ENCODE peak calls at places on chromosomes 11 and 22, in four cellular contexts. L, U, W and S are unnamed samples. For H3K4me1, the result is how much of the 10 kb centered on the place peaks cover.

GRCh38 chr11:116275634-116276033 is 497.2 kb downstream of the BUD13 start:
- DNase-seq in U (no peak), L (no peak), W (peak), S (no peak)

GRCh38 chr11:72026029-72026428 is 27.3 kb downstream of the IL18BP start:
- DNase-seq in L (no peak), W (no peak), U (no peak), S (no peak)

GRCh38 chr11:57752954-57753353 is 1.3 kb upstream of the BTBD18 start:
- DNase-seq in U (no peak), L (no peak), W (no peak), S (no peak)

GRCh38 chr11:57480409-57481137 is 20.2 kb downstream of the RTN4RL2 start:
- DNase-seq in U (no peak), W (peak), L (peak), S (peak)

GRCh38 chr22:19448739-19449421 is 1.4 kb upstream of the C22orf39 start:
- DNase-seq in L (no peak), W (no peak), U (no peak), S (no peak)

GRCh38 chr22:50303848-50304527 is 3.5 kb downstream of the PLXNB2 start:
- DNase-seq in W (no peak), L (peak), U (no peak), S (no peak)

GRCh38 chr11:7871056-7871455 is 60.0 kb downstream of the OR10A6 start:
- DNase-seq in W (no peak), U (no peak), L (no peak), S (no peak)

GRCh38 chr11:46119352-46120216 is 1.7 kb downstream of the PHF21A start:
- DNase-seq in L (peak), U (no peak), W (no peak), S (peak)

GRCh38 chr11:73402834-73403185 is 26.6 kb downstream of the RELT start:
- DNase-seq in W (no peak), L (no peak), U (no peak), S (no peak)

GRCh38 chr11:120225372-120225909 is 14.5 kb upstream of the POU2F3 start:
- DNase-seq in W (no peak), L (no peak), U (no peak), S (no peak)

GRCh38 chr11:67268036-67268683 is 1.9 kb downstream of the GRK2 start:
- DNase-seq in W (no peak), U (no peak), L (no peak), S (no peak)

GRCh38 chr11:112784323-112785073 is 176.7 kb upstream of the NCAM1 start:
- DNase-seq in L (peak), W (no peak), U (no peak), S (no peak)

GRCh38 chr11:76682681-76683080 is 12.1 kb upstream of the LRRC32 start:
- DNase-seq in U (no peak), L (no peak), W (no peak), S (no peak)

GRCh38 chr22:44519895-44520294 is 21.9 kb upstream of the RTL6 start:
- DNase-seq in W (no peak), U (no peak), L (peak), S (no peak)

GRCh38 chr22:23207786-23208325 is 27.5 kb downstream of the BCR start:
- DNase-seq in U (no peak), W (no peak), L (no peak), S (no peak)

GRCh38 chr11:92745186-92745585 is 224.3 kb upstream of the MTNR1B start:
- DNase-seq in W (no peak), U (no peak), L (no peak), S (no peak)

GRCh38 chr11:130698174-130698573 is 218.1 kb downstream of the SNX19 start:
- DNase-seq in L (no peak), W (no peak), U (no peak), S (no peak)

GRCh38 chr11:44005076-44005800 is 42.5 kb upstream of the ACCSL start:
- DNase-seq in L (peak), U (no peak), W (no peak), S (no peak)

GRCh38 chr11:96187779-96188624 is 155.0 kb downstream of the MAML2 start:
- DNase-seq in L (no peak), U (no peak), W (no peak), S (no peak)

GRCh38 chr22:49088801-49089791 is 738.6 kb downstream of the BRD1 start:
- DNase-seq in L (no peak), U (no peak), W (no peak), S (no peak)

GRCh38 chr11:110988731-110989130 is 256.8 kb upstream of the POU2AF2 start:
- DNase-seq in L (no peak), U (no peak), W (no peak), S (no peak)

GRCh38 chr11:76787271-76787670 is 4.1 kb downstream of the TSKU start:
- DNase-seq in L (no peak), U (no peak), W (no peak), S (no peak)

GRCh38 chr11:113623114-113623513 is 83.0 kb downstream of the TMPRSS5 start:
- DNase-seq in W (no peak), L (no peak), U (no peak), S (no peak)

GRCh38 chr22:17235149-17235655 is 16.0 kb upstream of the ADA2 start:
- DNase-seq in U (no peak), L (no peak), W (no peak), S (no peak)

DNA sequence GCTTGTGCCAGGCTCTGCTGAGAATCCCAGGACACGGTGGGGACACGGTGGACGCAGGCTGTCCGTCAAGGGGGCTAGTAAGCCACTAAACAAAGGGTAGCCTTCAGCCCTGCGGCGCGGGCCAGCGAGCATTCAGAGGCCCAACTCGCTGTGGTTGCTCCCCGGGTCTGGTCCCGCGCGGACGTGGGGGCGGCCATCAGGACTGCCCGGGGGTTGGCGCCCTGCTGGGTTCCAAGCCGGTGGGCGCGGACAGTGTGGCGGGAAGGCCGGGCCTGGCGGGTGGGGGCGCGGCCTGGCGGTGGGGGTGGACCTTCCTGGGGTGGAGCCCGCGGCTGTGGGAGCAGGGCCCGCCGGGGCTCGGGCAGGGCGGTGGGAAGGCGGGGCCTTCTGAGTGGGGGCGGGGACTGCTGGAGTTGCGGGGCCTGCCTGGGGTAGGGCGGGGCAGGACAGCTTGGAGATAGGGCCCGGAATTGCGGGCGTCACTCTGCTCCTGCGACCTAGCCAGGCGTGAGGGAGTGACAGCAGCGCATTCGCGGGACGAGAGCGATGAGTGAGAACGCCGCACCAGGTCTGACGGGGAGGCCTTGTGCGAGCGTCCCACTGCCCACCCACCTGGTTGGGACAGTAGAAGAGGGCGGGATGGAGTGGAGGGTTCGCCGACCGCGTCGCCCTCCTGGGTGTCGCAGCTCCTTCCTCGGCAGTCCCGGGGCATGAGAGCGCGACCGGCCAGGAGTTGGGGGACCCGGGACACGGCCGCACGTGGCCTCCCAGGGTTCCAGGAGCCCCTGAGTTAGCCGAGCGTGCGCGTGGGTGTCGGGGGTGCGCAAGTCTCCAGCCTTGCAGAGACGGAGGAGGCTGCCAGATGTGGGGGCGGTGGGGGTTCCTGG is at the start of gene SERHL2:
- DNase-seq in W (peak), U (peak), L (peak), S (peak)
- TF ChIP-seq POLR2A in W (peak), U (no peak), L (no peak), S (peak)

GRCh38 chr11:65583589-65583988 is 7.7 kb downstream of the EHBP1L1 start:
- DNase-seq in U (no peak), W (no peak), L (no peak), S (no peak)
- H3K4me1 ChIP-seq in U (under half), W (under half), L (under half), S (under half)

GRCh38 chr11:35662649-35663407 is at the start of gene TRIM44:
- DNase-seq in L (peak), U (peak), W (peak), S (peak)
- TF ChIP-seq POLR2A in L (no peak), U (peak), W (peak), S (no peak)

GRCh38 chr22:27775698-27776409 is 25.7 kb downstream of the MN1 start:
- DNase-seq in L (no peak), U (no peak), W (no peak), S (no peak)

GRCh38 chr22:27772370-27773235 is 29.0 kb downstream of the MN1 start:
- DNase-seq in L (no peak), U (no peak), W (no peak), S (no peak)

GRCh38 chr22:27775087-27775697 is 26.4 kb downstream of the MN1 start:
- DNase-seq in W (no peak), U (no peak), L (no peak), S (no peak)

GRCh38 chr22:27773236-27773550 is 28.4 kb downstream of the MN1 start:
- DNase-seq in W (no peak), U (no peak), L (no peak), S (no peak)

GRCh38 chr22:27774200-27774599 is 27.4 kb downstream of the MN1 start:
- DNase-seq in U (no peak), W (no peak), L (no peak), S (no peak)
- H3K4me1 ChIP-seq in U (under half), W (under half), L (under half), S (under half)